ENCODE peak calls at places on chromosome 1, in seven cellular contexts. One of them, this sample, is unnamed.

GRCh38 chr1:37661401-37661800 is 26.7 kb upstream of the RSPO1 start:
- ATAC-seq in DND-41: no peak
- ATAC-seq in natural killer cell: no peak
- ATAC-seq in activated CD8-positive, alpha-beta T cell treated with anti-CD3 and anti-CD28 coated beads for 36 hours: no peak
- ATAC-seq in foreskin keratinocyte: peak; percentile 89
- ATAC-seq in T-cell: no peak
- ATAC-seq in left ventricle myocardium superior: no peak
- ATAC-seq in this sample: no peak

GRCh38 chr1:212561501-212561931 is 47.0 kb upstream of the ATF3 start:
- ATAC-seq in natural killer cell: no peak
- ATAC-seq in foreskin keratinocyte: no peak
- ATAC-seq in T-cell: no peak
- ATAC-seq in activated CD8-positive, alpha-beta T cell treated with anti-CD3 and anti-CD28 coated beads for 36 hours: no peak
- ATAC-seq in DND-41: no peak
- ATAC-seq in left ventricle myocardium superior: no peak
- ATAC-seq in this sample: no peak

GRCh38 chr1:79353224-79353623 is 346.7 kb upstream of the ADGRL4 start:
- ATAC-seq in DND-41: no peak
- ATAC-seq in left ventricle myocardium superior: peak; percentile 50
- ATAC-seq in foreskin keratinocyte: peak; percentile 84
- ATAC-seq in natural killer cell: no peak
- ATAC-seq in activated CD8-positive, alpha-beta T cell treated with anti-CD3 and anti-CD28 coated beads for 36 hours: no peak
- ATAC-seq in T-cell: no peak
- ATAC-seq in this sample: no peak

GRCh38 chr1:198246331-198246730 is 89.5 kb downstream of the NEK7 start:
- ATAC-seq in activated CD8-positive, alpha-beta T cell treated with anti-CD3 and anti-CD28 coated beads for 36 hours: no peak
- ATAC-seq in DND-41: no peak
- ATAC-seq in natural killer cell: no peak
- ATAC-seq in left ventricle myocardium superior: no peak
- ATAC-seq in T-cell: no peak
- ATAC-seq in foreskin keratinocyte: no peak
- ATAC-seq in this sample: no peak

GRCh38 chr1:116514708-116515525 is 55.9 kb downstream of the CD58 start:
- ATAC-seq in DND-41: peak; percentile 84
- ATAC-seq in natural killer cell: peak; percentile 75
- ATAC-seq in left ventricle myocardium superior: peak; percentile 14
- ATAC-seq in foreskin keratinocyte: peak; percentile 45
- ATAC-seq in T-cell: peak; percentile 79
- ATAC-seq in activated CD8-positive, alpha-beta T cell treated with anti-CD3 and anti-CD28 coated beads for 36 hours: peak; percentile 91
- ATAC-seq in this sample: peak; percentile 91

GRCh38 chr1:194774535-194774934 is 1588.1 kb upstream of the B3GALT2 start:
- ATAC-seq in activated CD8-positive, alpha-beta T cell treated with anti-CD3 and anti-CD28 coated beads for 36 hours: no peak
- ATAC-seq in left ventricle myocardium superior: no peak
- ATAC-seq in foreskin keratinocyte: no peak
- ATAC-seq in natural killer cell: no peak
- ATAC-seq in T-cell: no peak
- ATAC-seq in DND-41: no peak
- ATAC-seq in this sample: no peak

GRCh38 chr1:211577277-211577825 is 1.6 kb downstream of the SLC30A1 start:
- ATAC-seq in left ventricle myocardium superior: no peak
- ATAC-seq in DND-41: no peak
- ATAC-seq in T-cell: no peak
- ATAC-seq in natural killer cell: no peak
- ATAC-seq in activated CD8-positive, alpha-beta T cell treated with anti-CD3 and anti-CD28 coated beads for 36 hours: no peak
- ATAC-seq in foreskin keratinocyte: peak; percentile 1
- ATAC-seq in this sample: no peak

GRCh38 chr1:87723193-87723592 is 394.5 kb downstream of the LMO4 start:
- ATAC-seq in T-cell: no peak
- ATAC-seq in activated CD8-positive, alpha-beta T cell treated with anti-CD3 and anti-CD28 coated beads for 36 hours: no peak
- ATAC-seq in DND-41: no peak
- ATAC-seq in foreskin keratinocyte: no peak
- ATAC-seq in left ventricle myocardium superior: no peak
- ATAC-seq in natural killer cell: no peak
- ATAC-seq in this sample: no peak

GRCh38 chr1:56833088-56833487 is 13.9 kb upstream of the FYB2 start:
- ATAC-seq in T-cell: no peak
- ATAC-seq in foreskin keratinocyte: no peak
- ATAC-seq in activated CD8-positive, alpha-beta T cell treated with anti-CD3 and anti-CD28 coated beads for 36 hours: no peak
- ATAC-seq in natural killer cell: no peak
- ATAC-seq in DND-41: no peak
- ATAC-seq in left ventricle myocardium superior: no peak
- ATAC-seq in this sample: no peak

GRCh38 chr1:213162338-213162737 is 111.3 kb downstream of the RPS6KC1 start:
- ATAC-seq in natural killer cell: no peak
- ATAC-seq in activated CD8-positive, alpha-beta T cell treated with anti-CD3 and anti-CD28 coated beads for 36 hours: no peak
- ATAC-seq in left ventricle myocardium superior: peak; percentile 87
- ATAC-seq in DND-41: no peak
- ATAC-seq in foreskin keratinocyte: no peak
- ATAC-seq in T-cell: no peak
- ATAC-seq in this sample: no peak

GRCh38 chr1:145720556-145720877 is 1.2 kb downstream of the CD160 start:
- ATAC-seq in left ventricle myocardium superior: no peak
- ATAC-seq in DND-41: no peak
- ATAC-seq in foreskin keratinocyte: peak; percentile 72
- ATAC-seq in T-cell: no peak
- ATAC-seq in natural killer cell: no peak
- ATAC-seq in activated CD8-positive, alpha-beta T cell treated with anti-CD3 and anti-CD28 coated beads for 36 hours: peak; percentile 4
- ATAC-seq in this sample: no peak

GRCh38 chr1:243268751-243269460 is 13.1 kb downstream of the SDCCAG8 start:
- ATAC-seq in T-cell: no peak
- ATAC-seq in DND-41: no peak
- ATAC-seq in left ventricle myocardium superior: peak; percentile 61
- ATAC-seq in activated CD8-positive, alpha-beta T cell treated with anti-CD3 and anti-CD28 coated beads for 36 hours: no peak
- ATAC-seq in foreskin keratinocyte: peak; percentile 42
- ATAC-seq in natural killer cell: no peak
- ATAC-seq in this sample: no peak

GRCh38 chr1:221335161-221336101 is 406.5 kb downstream of the DUSP10 start:
- ATAC-seq in natural killer cell: no peak
- ATAC-seq in T-cell: no peak
- ATAC-seq in DND-41: peak; percentile 81
- ATAC-seq in foreskin keratinocyte: peak; percentile 20
- ATAC-seq in activated CD8-positive, alpha-beta T cell treated with anti-CD3 and anti-CD28 coated beads for 36 hours: no peak
- ATAC-seq in left ventricle myocardium superior: peak; percentile 69
- ATAC-seq in this sample: peak; percentile 21

GRCh38 chr1:244963231-244963826 is 99.0 kb upstream of the HNRNPU start:
- ATAC-seq in T-cell: no peak
- ATAC-seq in left ventricle myocardium superior: no peak
- ATAC-seq in foreskin keratinocyte: no peak
- ATAC-seq in natural killer cell: no peak
- ATAC-seq in activated CD8-positive, alpha-beta T cell treated with anti-CD3 and anti-CD28 coated beads for 36 hours: peak; percentile 26
- ATAC-seq in DND-41: no peak
- ATAC-seq in this sample: peak; percentile 71

GRCh38 chr1:100959502-100960060 is 63.7 kb downstream of the SLC30A7 start:
- ATAC-seq in left ventricle myocardium superior: no peak
- ATAC-seq in activated CD8-positive, alpha-beta T cell treated with anti-CD3 and anti-CD28 coated beads for 36 hours: peak; percentile 37
- ATAC-seq in foreskin keratinocyte: peak; percentile 49
- ATAC-seq in natural killer cell: no peak
- ATAC-seq in DND-41: no peak
- ATAC-seq in T-cell: no peak
- ATAC-seq in this sample: peak; percentile 56